ENCODE peak calls at places on chromosomes 13 and 19, in four cellular contexts. One of them, this sample, is unnamed.

GRCh38 chr19:45470147-45471081 is 2.6 kb downstream of the FOSB start:
- DNase-seq in HFF-Myc: no peak
- DNase-seq in GM12878: no peak
- DNase-seq in Calu3: peak
- DNase-seq in this sample: no peak

GRCh38 chr13:40401911-40402776 is 264.3 kb downstream of the FOXO1 start:
- DNase-seq in Calu3: peak
- DNase-seq in HFF-Myc: peak
- DNase-seq in GM12878: peak
- DNase-seq in this sample: no peak

GRCh38 chr13:106376411-106377112 is 158.9 kb downstream of the EFNB2 start:
- DNase-seq in GM12878: no peak
- DNase-seq in HFF-Myc: peak
- DNase-seq in Calu3: peak
- DNase-seq in this sample: no peak

GRCh38 chr19:4089400-4089908 is 22.8 kb upstream of the ZBTB7A start:
- DNase-seq in GM12878: no peak
- DNase-seq in HFF-Myc: no peak
- DNase-seq in Calu3: no peak
- DNase-seq in this sample: no peak

GRCh38 chr19:15438124-15438496 is 11.6 kb downstream of the WIZ start:
- DNase-seq in HFF-Myc: no peak
- DNase-seq in GM12878: no peak
- DNase-seq in Calu3: no peak
- DNase-seq in this sample: no peak

GRCh38 chr19:41531438-41532311 is 44.3 kb upstream of the CEACAM21 start:
- DNase-seq in GM12878: no peak
- DNase-seq in Calu3: peak
- DNase-seq in HFF-Myc: no peak
- DNase-seq in this sample: peak

GRCh38 chr19:50362030-50362412 is 3.4 kb downstream of the NAPSA start:
- DNase-seq in HFF-Myc: no peak
- DNase-seq in GM12878: no peak
- DNase-seq in Calu3: no peak
- DNase-seq in this sample: no peak

GRCh38 chr13:97344250-97345175 is 89.5 kb upstream of the RAP2A start:
- DNase-seq in HFF-Myc: no peak
- DNase-seq in GM12878: no peak
- DNase-seq in Calu3: peak
- DNase-seq in this sample: peak

GRCh38 chr19:7989071-7989575 is 16.3 kb downstream of the ELAVL1 start:
- DNase-seq in GM12878: no peak
- DNase-seq in Calu3: no peak
- DNase-seq in HFF-Myc: no peak
- DNase-seq in this sample: no peak

GRCh38 chr13:42567772-42568428 is 6.1 kb upstream of the TNFSF11 start:
- DNase-seq in GM12878: no peak
- DNase-seq in Calu3: no peak
- DNase-seq in HFF-Myc: no peak
- DNase-seq in this sample: no peak

GRCh38 chr19:27815985-27816384 is 1397.0 kb downstream of the UQCRFS1 start:
- DNase-seq in GM12878: no peak
- DNase-seq in HFF-Myc: no peak
- DNase-seq in Calu3: no peak
- DNase-seq in this sample: no peak

GRCh38 chr13:51726446-51727185 is 77.3 kb downstream of the DHRS12 start:
- DNase-seq in Calu3: no peak
- DNase-seq in GM12878: no peak
- DNase-seq in HFF-Myc: no peak
- DNase-seq in this sample: no peak

GRCh38 chr13:42747399-42747873 is 33.9 kb upstream of the FAM216B start:
- DNase-seq in HFF-Myc: peak
- DNase-seq in Calu3: peak
- DNase-seq in GM12878: no peak
- DNase-seq in this sample: no peak

GRCh38 chr19:2021453-2022140 is 6.1 kb upstream of the BTBD2 start:
- DNase-seq in Calu3: no peak
- DNase-seq in GM12878: no peak
- DNase-seq in HFF-Myc: no peak
- DNase-seq in this sample: no peak

GRCh38 chr19:4870025-4870700 is 2.7 kb upstream of the PLIN3 start:
- DNase-seq in HFF-Myc: peak
- DNase-seq in Calu3: peak
- DNase-seq in GM12878: no peak
- DNase-seq in this sample: no peak

GRCh38 chr13:80213201-80213600 is 127.7 kb downstream of the SPRY2 start:
- DNase-seq in Calu3: no peak
- DNase-seq in HFF-Myc: no peak
- DNase-seq in GM12878: no peak
- DNase-seq in this sample: no peak

GRCh38 chr13:27339299-27339698 is 68.7 kb downstream of the RASL11A start:
- DNase-seq in Calu3: peak
- DNase-seq in GM12878: no peak
- DNase-seq in HFF-Myc: peak
- DNase-seq in this sample: peak

GRCh38 chr19:2037676-2038255 is 13.3 kb downstream of the MKNK2 start:
- DNase-seq in HFF-Myc: no peak
- DNase-seq in Calu3: no peak
- DNase-seq in GM12878: no peak
- DNase-seq in this sample: no peak

GRCh38 chr19:9078651-9079050 is 8.2 kb upstream of the OR1M1 start:
- DNase-seq in GM12878: no peak
- DNase-seq in Calu3: no peak
- DNase-seq in HFF-Myc: no peak
- DNase-seq in this sample: no peak

GRCh38 chr19:32189956-32190706 is 155.3 kb upstream of the ZNF507 start:
- DNase-seq in HFF-Myc: no peak
- DNase-seq in Calu3: no peak
- DNase-seq in GM12878: no peak
- DNase-seq in this sample: no peak

DNA sequence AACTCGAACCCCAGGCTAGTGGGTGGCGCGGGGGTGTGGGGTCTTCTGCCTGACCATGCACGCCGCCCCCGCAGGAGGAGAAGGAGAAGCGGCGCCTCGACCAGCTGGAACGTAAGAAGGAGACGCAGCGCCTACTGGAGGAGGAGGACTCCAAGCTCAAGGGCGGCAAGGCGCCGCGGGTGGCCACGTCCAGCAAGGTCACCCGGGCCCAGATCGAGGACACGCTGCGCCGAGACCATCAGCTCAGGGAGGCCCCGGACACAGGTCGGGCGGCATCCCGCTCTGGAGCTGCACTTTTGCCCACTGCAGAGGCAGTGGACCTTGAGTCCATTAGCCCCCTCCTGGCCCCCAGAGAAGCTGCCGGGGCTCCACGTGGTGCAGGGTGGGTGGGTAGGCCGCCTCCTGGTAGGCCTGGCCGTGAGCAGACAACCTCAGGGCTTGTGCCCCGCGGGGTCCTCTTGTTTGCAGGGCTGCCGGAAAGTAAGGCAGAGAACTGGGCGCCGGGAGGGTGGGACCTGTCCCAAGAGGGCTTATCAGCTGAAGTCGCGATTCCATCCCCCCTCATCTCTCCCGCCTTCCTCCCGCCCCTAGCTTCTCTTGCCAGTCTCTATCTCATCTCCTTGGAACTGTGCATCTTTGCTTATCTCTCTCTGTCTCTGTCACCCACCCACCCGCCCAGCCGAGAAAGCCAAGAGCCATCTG is 9.9 kb downstream of the CCDC124 start:
- DNase-seq in HFF-Myc: no peak
- DNase-seq in Calu3: no peak
- DNase-seq in GM12878: no peak
- DNase-seq in this sample: no peak
- TF ChIP-seq CTCF in HFF-Myc: no peak
- TF ChIP-seq CTCF in Calu3: no peak
- TF ChIP-seq CTCF in GM12878: no peak
- TF ChIP-seq CTCF in this sample: no peak

GRCh38 chr13:36480726-36481485 is 48.6 kb downstream of the CCNA1 start:
- DNase-seq in HFF-Myc: no peak
- DNase-seq in GM12878: no peak
- DNase-seq in Calu3: no peak
- DNase-seq in this sample: no peak

GRCh38 chr13:36476661-36477060 is 44.4 kb downstream of the CCNA1 start:
- DNase-seq in Calu3: no peak
- DNase-seq in GM12878: no peak
- DNase-seq in HFF-Myc: no peak
- DNase-seq in this sample: no peak

GRCh38 chr13:36475468-36475867 is 43.2 kb downstream of the CCNA1 start:
- DNase-seq in GM12878: no peak
- DNase-seq in Calu3: peak
- DNase-seq in HFF-Myc: no peak
- DNase-seq in this sample: no peak
- TF ChIP-seq CTCF in GM12878: no peak
- TF ChIP-seq CTCF in Calu3: no peak
- TF ChIP-seq CTCF in HFF-Myc: peak
- TF ChIP-seq CTCF in this sample: no peak

DNA sequence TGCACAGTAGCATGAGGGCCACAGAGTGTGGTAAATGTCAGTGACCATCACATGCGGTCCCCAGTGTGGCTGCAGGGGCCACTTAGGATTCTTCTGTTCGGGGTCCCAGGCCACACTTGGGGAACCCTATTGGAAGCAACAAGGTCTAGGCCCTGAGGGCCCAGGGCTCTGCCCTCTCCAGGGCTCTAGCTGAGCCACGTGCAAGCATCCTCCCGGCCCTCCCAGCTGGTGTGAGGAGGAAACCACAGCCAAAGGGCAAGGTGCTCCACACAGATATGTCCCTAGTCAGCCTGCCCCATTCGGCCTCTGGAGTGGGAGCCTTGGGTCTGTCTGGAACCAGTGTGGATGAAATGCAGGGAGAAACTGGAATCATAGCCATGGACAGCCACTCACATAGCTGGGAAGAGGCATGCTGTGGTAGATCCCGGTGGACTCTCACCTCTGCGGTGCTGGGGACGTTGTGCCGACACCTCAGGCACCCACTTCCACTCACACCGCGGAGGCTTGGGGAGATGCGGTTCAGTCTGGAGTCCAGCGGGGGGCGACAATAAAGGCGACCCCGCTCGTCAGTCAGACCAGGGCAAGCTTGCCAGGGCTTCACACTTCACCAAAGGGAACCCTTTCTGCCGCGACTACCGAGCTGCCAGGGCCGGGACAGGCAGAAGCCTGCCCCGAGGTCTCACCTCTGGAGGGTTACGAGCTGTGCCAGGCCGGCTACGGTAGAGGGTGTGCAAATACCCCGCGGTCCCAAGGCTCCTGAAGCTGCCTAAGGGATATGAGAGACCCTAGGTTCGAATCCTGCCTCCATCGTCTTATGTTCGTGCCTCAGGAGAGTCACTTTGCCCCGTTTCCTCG is 4.3 kb upstream of the ZNF497 start:
- DNase-seq in HFF-Myc: no peak
- DNase-seq in GM12878: no peak
- DNase-seq in Calu3: no peak
- DNase-seq in this sample: no peak
- TF ChIP-seq CTCF in HFF-Myc: no peak
- TF ChIP-seq CTCF in GM12878: no peak
- TF ChIP-seq CTCF in Calu3: no peak
- TF ChIP-seq CTCF in this sample: no peak

GRCh38 chr19:53431399-53432087 is at the start of gene ZNF761:
- DNase-seq in Calu3: peak
- DNase-seq in GM12878: peak
- DNase-seq in HFF-Myc: peak
- DNase-seq in this sample: peak
- TF ChIP-seq CTCF in Calu3: peak
- TF ChIP-seq CTCF in GM12878: peak
- TF ChIP-seq CTCF in HFF-Myc: peak
- TF ChIP-seq CTCF in this sample: no peak

DNA sequence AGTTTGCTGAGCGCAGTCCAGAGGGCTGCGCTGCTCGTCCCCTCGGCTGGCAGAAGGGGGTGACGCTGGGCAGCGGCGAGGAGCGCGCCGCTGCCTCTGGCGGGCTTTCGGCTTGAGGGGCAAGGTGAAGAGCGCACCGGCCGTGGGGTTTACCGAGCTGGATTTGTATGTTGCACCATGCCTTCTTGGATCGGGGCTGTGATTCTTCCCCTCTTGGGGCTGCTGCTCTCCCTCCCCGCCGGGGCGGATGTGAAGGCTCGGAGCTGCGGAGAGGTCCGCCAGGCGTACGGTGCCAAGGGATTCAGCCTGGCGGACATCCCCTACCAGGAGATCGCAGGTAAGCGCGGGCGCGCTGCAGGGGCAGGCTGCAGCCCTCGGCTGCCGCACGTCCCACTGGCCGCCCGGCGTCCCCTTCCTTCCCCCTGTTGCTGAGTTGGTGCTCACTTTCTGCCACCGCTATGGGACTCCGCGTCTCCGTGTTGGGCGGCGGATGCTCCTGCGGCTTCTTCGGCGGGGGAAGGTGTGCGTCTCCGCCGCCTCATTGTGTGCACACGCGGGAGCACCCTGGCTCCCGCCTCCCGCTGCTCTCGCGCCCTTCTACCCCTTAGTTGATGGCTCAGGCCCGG is 786 bp downstream of the GPC6 start:
- DNase-seq in Calu3: no peak
- DNase-seq in GM12878: no peak
- DNase-seq in HFF-Myc: no peak
- DNase-seq in this sample: peak
- TF ChIP-seq CTCF in Calu3: no peak
- TF ChIP-seq CTCF in GM12878: no peak
- TF ChIP-seq CTCF in HFF-Myc: no peak
- TF ChIP-seq CTCF in this sample: no peak

DNA sequence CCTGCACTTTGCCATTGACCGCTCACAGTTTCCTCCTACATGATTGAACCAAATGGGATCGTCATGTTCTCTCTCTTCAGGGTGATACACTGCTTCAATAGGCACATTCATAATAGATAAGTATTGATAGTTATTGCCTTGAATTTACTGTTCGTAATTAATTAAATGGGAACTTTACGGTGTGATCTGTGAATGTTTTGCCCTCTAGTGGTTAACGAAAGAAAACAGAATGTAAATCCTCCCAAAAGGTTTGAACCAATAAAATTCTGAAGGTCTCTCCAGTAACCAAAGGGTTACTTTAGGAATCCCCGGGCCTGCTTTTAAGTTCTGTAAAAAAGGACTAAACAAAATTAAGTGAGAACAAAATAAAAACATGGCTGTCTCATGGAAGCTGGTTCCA is 389.3 kb downstream of the DACH1 start:
- DNase-seq in HFF-Myc: no peak
- DNase-seq in GM12878: no peak
- DNase-seq in Calu3: no peak
- DNase-seq in this sample: no peak
- TF ChIP-seq CTCF in HFF-Myc: peak
- TF ChIP-seq CTCF in GM12878: peak
- TF ChIP-seq CTCF in Calu3: no peak
- TF ChIP-seq CTCF in this sample: peak

GRCh38 chr13:44296856-44297255 is 76.8 kb upstream of the SERP2 start:
- DNase-seq in HFF-Myc: no peak
- DNase-seq in GM12878: no peak
- DNase-seq in Calu3: no peak
- DNase-seq in this sample: no peak
- TF ChIP-seq CTCF in HFF-Myc: no peak
- TF ChIP-seq CTCF in GM12878: no peak
- TF ChIP-seq CTCF in Calu3: no peak
- TF ChIP-seq CTCF in this sample: no peak

This sample was measured in endothelial cell.